ENCODE peak calls at places on chromosome 14, in six cellular contexts. F, R, G, A, X and I are unnamed samples. For H3K4me1 and H3K9me3, the result is how much of the 10 kb centered on the place peaks cover.

GRCh38 chr14:92651793-92652382 is 96.5 kb downstream of the LGMN start:
- DNase-seq in F (no peak), R (no peak), G (no peak), A (no peak), X (peak), I (no peak)

GRCh38 chr14:71852201-71852600 is 80.0 kb upstream of the RGS6 start:
- DNase-seq in F (no peak), R (no peak), G (no peak), A (no peak), X (no peak), I (no peak)

GRCh38 chr14:22304324-22304723 is 284.7 kb downstream of the DAD1 start:
- DNase-seq in F (no peak), R (no peak), G (no peak), A (no peak), X (no peak), I (no peak)

GRCh38 chr14:83289390-83289789 is 1755.7 kb upstream of the SEL1L start:
- DNase-seq in F (no peak), R (no peak), G (no peak), A (no peak), X (no peak), I (no peak)

GRCh38 chr14:68574461-68574860 is 218.4 kb downstream of the ZFP36L1 start:
- DNase-seq in F (no peak), R (no peak), G (no peak), A (no peak), X (no peak), I (no peak)

GRCh38 chr14:68733086-68733621 is 59.7 kb downstream of the ZFP36L1 start:
- DNase-seq in F (no peak), R (no peak), G (no peak), A (no peak), X (no peak), I (no peak)

GRCh38 chr14:56150645-56151345 is 32.6 kb downstream of the PELI2 start:
- DNase-seq in F (no peak), R (no peak), G (no peak), A (no peak), X (no peak), I (no peak)

GRCh38 chr14:77119852-77120251 is 21.7 kb downstream of the ZDHHC22 start:
- DNase-seq in F (no peak), R (no peak), G (no peak), A (no peak), X (no peak), I (no peak)

GRCh38 chr14:92481811-92482559 is 31.6 kb upstream of the RIN3 start:
- DNase-seq in F (no peak), R (no peak), G (no peak), A (no peak), X (no peak), I (no peak)

GRCh38 chr14:64948612-64949210 is 6.2 kb upstream of the GPX2 start:
- DNase-seq in F (no peak), R (no peak), G (no peak), A (no peak), X (no peak), I (no peak)
- H3K4me1 ChIP-seq in F (under half), R (under half), G (under half), A (under half), X (under half), I (under half)

DNA sequence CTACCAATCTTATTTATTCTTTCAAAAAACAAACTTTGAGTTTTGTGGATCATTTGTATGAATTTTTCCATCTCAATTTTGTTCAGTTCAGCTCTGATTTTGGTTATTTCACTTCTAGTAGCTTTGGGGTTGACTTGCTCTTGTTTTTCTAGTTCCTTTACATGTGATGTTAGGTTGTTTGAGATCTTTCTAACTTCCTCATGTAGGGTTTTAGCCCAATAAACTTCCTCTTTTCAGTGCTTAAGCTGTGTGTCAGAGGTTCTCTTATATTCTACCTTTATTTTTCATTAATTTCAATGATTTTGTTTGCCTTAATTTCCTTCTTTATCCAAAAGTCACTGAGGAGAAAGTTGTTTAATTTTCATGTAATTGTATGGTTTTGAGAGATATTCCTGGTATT is 860.4 kb upstream of the FBXO33 start:
- DNase-seq in F (no peak), R (no peak), G (no peak), A (no peak), X (no peak), I (no peak)
- H3K9me3 ChIP-seq in F (under half), R (under half), G (under half), A (under half), X (under half), I (under half)

GRCh38 chr14:61331992-61332657 is 10.7 kb downstream of the PRKCH start:
- DNase-seq in F (no peak), R (no peak), G (no peak), A (no peak), X (no peak), I (no peak)
- H3K4me1 ChIP-seq in F (under half), R (under half), G (under half), A (under half), X (under half), I (under half)

GRCh38 chr14:26332966-26333365 is 264.9 kb downstream of the NOVA1 start:
- DNase-seq in F (no peak), R (no peak), G (no peak), A (no peak), X (no peak), I (no peak)
- H3K9me3 ChIP-seq in F (under half), R (under half), G (under half), A (under half), X (under half), I (under half)

GRCh38 chr14:100238419-100239199 is at the start of gene YY1:
- DNase-seq in F (peak), R (peak), G (peak), A (peak), X (peak), I (peak)

GRCh38 chr14:100236873-100237272 is 2.1 kb upstream of the YY1 start:
- DNase-seq in F (no peak), R (no peak), G (no peak), A (no peak), X (no peak), I (no peak)

GRCh38 chr14:100239840-100240724 is 1.1 kb downstream of the YY1 start:
- DNase-seq in F (peak), R (peak), G (peak), A (peak), X (peak), I (peak)

GRCh38 chr14:100239200-100239839 is 376 bp downstream of the YY1 start:
- DNase-seq in F (peak), R (no peak), G (no peak), A (no peak), X (peak), I (peak)

GRCh38 chr14:100237735-100238418 is 1.1 kb upstream of the YY1 start:
- DNase-seq in F (peak), R (peak), G (peak), A (no peak), X (peak), I (peak)
- H3K4me1 ChIP-seq in F (under half), R (under half), G (under half), A (under half), X (under half), I (under half)

GRCh38 chr14:28975084-28975483 is 208.5 kb downstream of the FOXG1 start:
- DNase-seq in F (no peak), R (no peak), G (no peak), A (no peak), X (no peak), I (no peak)
- H3K9me3 ChIP-seq in F (under half), R (under half), G (under half), A (under half), X (under half), I (under half)